ENCODE peak calls at places on chromosomes 12 and 14, in seven cellular contexts. F is trophoblast cell; G is GM03348; D is SK-N-SH; I is activated CD4-positive, alpha-beta T cell treated with anti-CD3 and anti-CD28 coated beads, Interleukin-2, amount 10 ng/mL, durations not matched to agents 7 days and 5 days; N is HuH-7.5; Z is aorta. T is an unnamed sample.

GRCh38 chr12:111454311-111454710 is 48.6 kb downstream of the SH2B3 start:
- DNase-seq in F (no peak), G (no peak), D (no peak), I (no peak), N (no peak), Z (no peak), T (no peak)

GRCh38 chr14:64841121-64841611 is 38.5 kb downstream of the SPTB start:
- DNase-seq in F (peak), G (peak), D (no peak), I (no peak), N (no peak), Z (no peak), T (peak)

GRCh38 chr14:24607081-24607480 is 2.4 kb downstream of the GZMH start:
- DNase-seq in F (no peak), G (no peak), D (no peak), I (no peak), N (no peak), Z (no peak), T (no peak)

GRCh38 chr12:133130808-133131128 is 341 bp downstream of the ZNF10 start:
- DNase-seq in F (no peak), G (no peak), D (peak), I (peak), N (no peak), Z (peak), T (peak)

GRCh38 chr12:79933580-79934264 is 1.2 kb downstream of the PPP1R12A start:
- DNase-seq in F (no peak), G (peak), D (peak), I (peak), N (no peak), Z (no peak), T (peak)

GRCh38 chr12:121803861-121804416 is at the start of gene SETD1B:
- DNase-seq in F (no peak), G (peak), D (peak), I (peak), N (no peak), Z (peak), T (peak)

GRCh38 chr14:71931492-71932228 is 569 bp upstream of the RGS6 start:
- DNase-seq in F (no peak), G (peak), D (peak), I (peak), N (no peak), Z (no peak), T (peak)

GRCh38 chr14:90536092-90536491 is 139.3 kb downstream of the CALM1 start:
- DNase-seq in F (no peak), G (no peak), D (no peak), I (no peak), N (no peak), Z (no peak), T (no peak)

GRCh38 chr12:47393403-47393790 is 312.4 kb downstream of the RPAP3 start:
- DNase-seq in F (no peak), G (peak), D (no peak), I (no peak), N (no peak), Z (no peak), T (no peak)

GRCh38 chr14:63996016-63996415 is 143.2 kb downstream of the SYNE2 start:
- DNase-seq in F (no peak), G (no peak), D (no peak), I (no peak), N (no peak), Z (no peak), T (no peak)

GRCh38 chr12:113664224-113664681 is 192.6 kb upstream of the LHX5 start:
- DNase-seq in F (no peak), G (no peak), D (no peak), I (no peak), N (no peak), Z (no peak), T (no peak)

GRCh38 chr12:121365416-121366062 is 13.3 kb upstream of the ANAPC5 start:
- DNase-seq in F (no peak), G (peak), D (peak), I (no peak), N (no peak), Z (no peak), T (peak)

GRCh38 chr14:67579040-67579439 is 21.0 kb downstream of the PIGH start:
- DNase-seq in F (no peak), G (no peak), D (no peak), I (no peak), N (no peak), Z (no peak), T (no peak)

GRCh38 chr12:67534671-67535070 is 113.9 kb upstream of the DYRK2 start:
- DNase-seq in F (no peak), G (peak), D (no peak), I (no peak), N (no peak), Z (peak), T (peak)

GRCh38 chr12:70246580-70246979 is 3.3 kb downstream of the CNOT2 start:
- DNase-seq in F (no peak), G (peak), D (no peak), I (no peak), N (no peak), Z (no peak), T (peak)

GRCh38 chr14:68518180-68518579 is 274.7 kb downstream of the ZFP36L1 start:
- DNase-seq in F (no peak), G (no peak), D (no peak), I (no peak), N (no peak), Z (no peak), T (no peak)